ENCODE peak calls at places on chromosomes 13 and 19, in ten cellular contexts. I is cardiac muscle cell, C is astrocyte of the spinal cord, V is left lung, S is heart left ventricle, H is suprapubic skin, E is RWPE2, W is tibial artery, K is upper lobe of right lung, R is AG04449. Q is an unnamed sample.

GRCh38 chr19:36972594-36972993 is 56.5 kb downstream of the ZNF568 start:
- DNase-seq in K (no peak), I (no peak), C (no peak), E (no peak), V (peak; percentile 79), H (no peak), W (no peak), R (no peak), S (no peak), Q (no peak)

GRCh38 chr19:17125728-17126677 is 50.4 kb downstream of the MYO9B start:
- DNase-seq in I (peak; percentile 52), V (peak; percentile 92), H (peak; percentile 78), K (peak; percentile 86), R (no peak), W (peak; percentile 85), C (no peak), S (peak; percentile 83), E (no peak), Q (peak; percentile 84)

GRCh38 chr19:45496349-45496953 is 396 bp downstream of the RTN2 start:
- DNase-seq in W (no peak), S (peak; percentile 81), I (peak; percentile 28), E (no peak), V (peak; percentile 91), C (no peak), R (no peak), H (peak; percentile 82), K (peak; percentile 76), Q (no peak)

GRCh38 chr13:18212873-18213272 is 968.8 kb downstream of the TUBA3C start:
- DNase-seq in H (no peak), E (peak; percentile 100), R (no peak), K (no peak), C (no peak), I (peak; percentile 5), S (no peak), W (peak; percentile 63), V (no peak), Q (peak; percentile 51)

GRCh38 chr13:111115841-111116500 is 861 bp downstream of the ARHGEF7 start:
- DNase-seq in E (no peak), K (no peak), H (peak; percentile 81), I (peak; percentile 77), S (peak; percentile 73), V (no peak), R (peak; percentile 19), C (peak; percentile 71), W (peak; percentile 68), Q (no peak)

GRCh38 chr19:4368128-4368820 is 24.9 kb downstream of the MPND start:
- DNase-seq in C (no peak), K (no peak), I (peak; percentile 43), R (no peak), H (peak; percentile 79), S (no peak), W (no peak), V (no peak), E (peak; percentile 47), Q (peak; percentile 58)

GRCh38 chr19:6590458-6591319 is at the start of gene CD70:
- DNase-seq in I (no peak), C (no peak), H (peak; percentile 73), R (no peak), S (peak; percentile 67), K (no peak), V (peak; percentile 78), E (no peak), W (no peak), Q (no peak)

GRCh38 chr13:51179432-51179971 is 42.7 kb upstream of the FAM124A start:
- DNase-seq in V (no peak), I (no peak), S (no peak), H (no peak), W (no peak), R (no peak), C (no peak), E (no peak), K (no peak), Q (no peak)

GRCh38 chr19:49880162-49880869 is 2.8 kb downstream of the TBC1D17 start:
- DNase-seq in R (no peak), W (no peak), S (no peak), C (no peak), I (no peak), V (peak; percentile 53), E (no peak), H (no peak), K (no peak), Q (peak; percentile 46)

GRCh38 chr13:40536443-40537113 is 129.9 kb downstream of the FOXO1 start:
- DNase-seq in K (no peak), E (no peak), R (no peak), H (no peak), W (no peak), I (no peak), V (no peak), C (no peak), S (no peak), Q (no peak)

GRCh38 chr13:108084840-108085239 is 130.5 kb downstream of the LIG4 start:
- DNase-seq in E (no peak), W (no peak), C (no peak), K (no peak), R (no peak), V (no peak), I (no peak), S (no peak), H (no peak), Q (no peak)

GRCh38 chr13:88908896-88909535 is 1237.8 kb downstream of the SLITRK5 start:
- DNase-seq in H (no peak), S (no peak), C (no peak), I (no peak), K (no peak), W (no peak), E (no peak), V (no peak), R (no peak), Q (no peak)

GRCh38 chr13:27372896-27373295 is 51.5 kb upstream of the GTF3A start:
- DNase-seq in E (no peak), K (peak; percentile 73), V (no peak), C (no peak), R (no peak), I (peak; percentile 23), W (no peak), H (no peak), S (no peak), Q (peak; percentile 80)

GRCh38 chr19:4496304-4496703 is 22.0 kb downstream of the PLIN4 start:
- DNase-seq in V (no peak), C (no peak), E (no peak), K (no peak), S (no peak), H (no peak), R (no peak), I (no peak), W (no peak), Q (no peak)

GRCh38 chr13:113785051-113786010 is 26.3 kb downstream of the TMEM255B start:
- DNase-seq in E (peak; percentile 96), H (no peak), S (no peak), R (peak; percentile 26), W (no peak), V (no peak), K (peak; percentile 35), C (peak; percentile 81), I (peak; percentile 19), Q (no peak)

GRCh38 chr19:16594681-16595091 is 22.5 kb upstream of the SLC35E1 start:
- DNase-seq in R (no peak), I (no peak), V (no peak), H (no peak), S (no peak), W (no peak), K (no peak), E (no peak), C (no peak), Q (no peak)

GRCh38 chr19:46821512-46822359 is 28.9 kb downstream of the AP2S1 start:
- DNase-seq in H (no peak), I (no peak), K (peak; percentile 78), E (no peak), S (peak; percentile 73), W (no peak), C (no peak), V (no peak), R (no peak), Q (peak; percentile 61)

GRCh38 chr19:46574533-46574932 is 26.6 kb upstream of the CALM3 start:
- DNase-seq in R (no peak), S (no peak), C (no peak), V (no peak), H (no peak), K (no peak), I (peak; percentile 27), W (no peak), E (no peak), Q (no peak)

GRCh38 chr13:99639126-99639525 is 137.9 kb downstream of the TM9SF2 start:
- DNase-seq in C (no peak), V (no peak), I (no peak), K (no peak), W (no peak), R (no peak), E (no peak), S (no peak), H (no peak), Q (no peak)

DNA sequence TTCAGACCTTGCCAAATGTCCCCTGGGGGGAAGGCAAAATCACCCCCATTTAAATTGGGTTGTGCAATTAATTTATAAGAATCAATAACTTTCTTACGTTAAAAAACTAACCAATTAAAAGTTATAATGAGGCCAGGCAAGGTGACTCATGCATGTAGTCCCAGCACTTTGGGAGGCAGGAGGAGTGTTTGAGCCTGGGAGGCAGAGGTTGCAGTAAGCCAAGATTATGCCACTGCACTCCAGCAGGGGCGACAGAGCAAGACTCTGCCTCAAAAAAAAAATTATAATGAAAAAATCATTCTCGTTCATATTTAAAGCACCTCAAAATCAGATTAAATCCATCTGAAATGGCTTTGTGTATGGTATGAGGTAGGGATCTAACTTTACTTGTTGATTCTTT is 18.4 kb upstream of the SIGLEC14 start:
- DNase-seq in K (no peak), V (no peak), R (no peak), H (no peak), W (no peak), I (peak; percentile 29), C (no peak), S (no peak), E (no peak), Q (no peak)
- TF ChIP-seq CTCF in K (no peak), V (no peak), R (no peak), H (no peak), W (no peak), I (peak; percentile 26), C (no peak), S (no peak), E (peak; percentile 37), Q (no peak)

GRCh38 chr19:11551603-11552235 is 7.3 kb downstream of the ELOF1 start:
- DNase-seq in C (no peak), K (no peak), V (no peak), I (peak; percentile 23), W (peak; percentile 39), R (no peak), H (no peak), S (peak; percentile 65), E (no peak), Q (no peak)
- TF ChIP-seq CTCF in C (peak; percentile 61), K (peak; percentile 18), V (no peak), I (peak; percentile 41), W (peak; percentile 50), R (peak; percentile 68), H (no peak), S (peak; percentile 21), E (peak; percentile 16), Q (peak; percentile 23)

GRCh38 chr13:69857188-69857821 is 250.3 kb upstream of the ATXN8OS start:
- DNase-seq in V (no peak), I (peak; percentile 37), R (no peak), E (no peak), S (no peak), H (no peak), W (no peak), K (no peak), C (peak; percentile 56), Q (no peak)
- TF ChIP-seq CTCF in V (peak; percentile 58), I (peak; percentile 56), R (no peak), E (peak; percentile 80), S (peak; percentile 57), H (peak; percentile 34), W (peak; percentile 15), K (peak; percentile 72), C (peak; percentile 54), Q (peak; percentile 58)

GRCh38 chr19:7916137-7916907 is 1.7 kb downstream of the TGFBR3L start:
- DNase-seq in S (peak; percentile 63), E (no peak), C (no peak), W (no peak), V (peak; percentile 87), K (peak; percentile 68), I (no peak), R (no peak), H (peak; percentile 71), Q (peak; percentile 67)
- TF ChIP-seq CTCF in S (no peak), E (peak; percentile 14), C (no peak), W (no peak), V (no peak), K (no peak), I (no peak), R (peak; percentile 4), H (no peak), Q (no peak)

Q was measured in lower lobe of right lung.